ENCODE peak calls at places on chromosome 21, in nine cellular contexts. J, N, E, Z, L, M, O, A and G are unnamed samples.
A peak's percentile ranks its signal among the peaks of the same experiment; 100 is the strongest.

GRCh38 chr21:45981154-45981606 is 390 bp upstream of the COL6A1 start:
- DNase-seq in J (peak; percentile 45), N (peak; percentile 64), E (peak; percentile 39), Z (peak; percentile 34), L (peak; percentile 77), M (peak; percentile 95), O (peak; percentile 88), A (peak; percentile 96), G (peak; percentile 89)

GRCh38 chr21:30613836-30614235 is at the start of gene KRTAP6-1:
- DNase-seq in J (peak; percentile 63), N (no peak), E (no peak), Z (no peak), L (no peak), M (no peak), O (no peak), A (no peak), G (no peak)

GRCh38 chr21:31293986-31294385 is 50.1 kb downstream of the TIAM1 start:
- DNase-seq in J (peak; percentile 8), N (peak; percentile 71), E (peak; percentile 45), Z (no peak), L (peak; percentile 97), M (no peak), O (peak; percentile 85), A (no peak), G (no peak)

GRCh38 chr21:42835211-42835610 is 44.1 kb downstream of the WDR4 start:
- DNase-seq in J (no peak), N (no peak), E (no peak), Z (no peak), L (no peak), M (no peak), O (no peak), A (no peak), G (peak; percentile 5)

GRCh38 chr21:33855190-33855589 is 60.4 kb downstream of the ATP5PO start:
- DNase-seq in J (no peak), N (no peak), E (no peak), Z (no peak), L (no peak), M (no peak), O (no peak), A (peak; percentile 78), G (peak; percentile 33)

GRCh38 chr21:21373969-21374368 is 375.8 kb downstream of the NCAM2 start:
- DNase-seq in J (no peak), N (no peak), E (no peak), Z (no peak), L (no peak), M (no peak), O (no peak), A (no peak), G (no peak)

GRCh38 chr21:26587621-26588260 is 14.7 kb upstream of the CYYR1 start:
- DNase-seq in J (no peak), N (no peak), E (no peak), Z (no peak), L (peak; percentile 73), M (no peak), O (peak; percentile 57), A (no peak), G (no peak)

GRCh38 chr21:28317177-28317950 is 675.3 kb downstream of the LTN1 start:
- DNase-seq in J (no peak), N (no peak), E (no peak), Z (no peak), L (no peak), M (no peak), O (no peak), A (no peak), G (no peak)

GRCh38 chr21:42061866-42062542 is 9.1 kb upstream of the UMODL1 start:
- DNase-seq in J (peak; percentile 97), N (peak; percentile 56), E (no peak), Z (peak; percentile 89), L (no peak), M (peak; percentile 44), O (no peak), A (no peak), G (no peak)

GRCh38 chr21:38386967-38387366 is 111.3 kb downstream of the ERG start:
- DNase-seq in J (peak; percentile 96), N (no peak), E (no peak), Z (no peak), L (peak; percentile 55), M (no peak), O (no peak), A (no peak), G (no peak)